ENCODE peak calls at places on chromosomes 12 and 14, in ten cellular contexts. F, I, Y, K, B, G, H, P, X and W are unnamed samples.

GRCh38 chr14:53458368-53458814 is 305.3 kb upstream of the DDHD1 start:
- DNase-seq in F (peak), I (peak), Y (peak), K (no peak), B (peak), G (no peak), H (no peak), P (no peak), X (no peak), W (peak)

GRCh38 chr14:70257526-70257925 is 68.8 kb upstream of the SLC8A3 start:
- DNase-seq in F (no peak), I (no peak), Y (no peak), K (no peak), B (peak), G (no peak), H (no peak), P (peak), X (no peak), W (peak)

GRCh38 chr14:45658917-45659299 is 405.9 kb upstream of the MIS18BP1 start:
- DNase-seq in F (no peak), I (no peak), Y (no peak), K (no peak), B (no peak), G (no peak), H (no peak), P (no peak), X (no peak), W (no peak)

GRCh38 chr14:100874051-100874410 is 29.5 kb downstream of the RTL1 start:
- DNase-seq in F (no peak), I (no peak), Y (no peak), K (no peak), B (no peak), G (no peak), H (no peak), P (no peak), X (peak), W (no peak)

GRCh38 chr14:44756577-44756976 is 205.2 kb downstream of the KLHL28 start:
- DNase-seq in F (no peak), I (no peak), Y (no peak), K (no peak), B (no peak), G (no peak), H (no peak), P (no peak), X (no peak), W (no peak)

GRCh38 chr14:21913759-21914158 is 240.1 kb upstream of the OR4E1 start:
- DNase-seq in F (peak), I (peak), Y (peak), K (no peak), B (peak), G (peak), H (peak), P (peak), X (no peak), W (peak)

GRCh38 chr14:72576258-72576657 is 317.6 kb downstream of the DPF3 start:
- DNase-seq in F (peak), I (no peak), Y (no peak), K (no peak), B (peak), G (no peak), H (no peak), P (no peak), X (no peak), W (peak)

GRCh38 chr12:66467932-66468331 is 165.6 kb downstream of the HELB start:
- DNase-seq in F (peak), I (no peak), Y (no peak), K (no peak), B (no peak), G (no peak), H (no peak), P (no peak), X (no peak), W (peak)

GRCh38 chr14:71430321-71431168 is 501.7 kb upstream of the RGS6 start:
- DNase-seq in F (no peak), I (no peak), Y (no peak), K (no peak), B (no peak), G (no peak), H (no peak), P (no peak), X (no peak), W (no peak)

GRCh38 chr12:108803428-108804105 is 53.8 kb downstream of the SSH1 start:
- DNase-seq in F (peak), I (peak), Y (peak), K (peak), B (peak), G (peak), H (peak), P (peak), X (no peak), W (peak)

GRCh38 chr12:1533205-1533601 is 61.2 kb downstream of the FBXL14 start:
- DNase-seq in F (no peak), I (no peak), Y (no peak), K (no peak), B (no peak), G (no peak), H (no peak), P (no peak), X (no peak), W (no peak)

GRCh38 chr14:22391908-22392307 is 197.1 kb downstream of the DAD1 start:
- DNase-seq in F (peak), I (peak), Y (peak), K (no peak), B (peak), G (peak), H (no peak), P (peak), X (peak), W (peak)

GRCh38 chr14:89337912-89338311 is 79.1 kb downstream of the FOXN3 start:
- DNase-seq in F (peak), I (no peak), Y (peak), K (no peak), B (no peak), G (no peak), H (no peak), P (no peak), X (no peak), W (no peak)

GRCh38 chr12:12099102-12099501 is 28.4 kb downstream of the BCL2L14 start:
- DNase-seq in F (peak), I (no peak), Y (no peak), K (no peak), B (no peak), G (peak), H (no peak), P (no peak), X (no peak), W (no peak)

GRCh38 chr14:54278665-54279295 is 118.0 kb upstream of the CDKN3 start:
- DNase-seq in F (no peak), I (no peak), Y (no peak), K (no peak), B (peak), G (no peak), H (no peak), P (no peak), X (no peak), W (peak)

GRCh38 chr14:41549821-41550597 is 56.7 kb upstream of the LRFN5 start:
- DNase-seq in F (peak), I (no peak), Y (peak), K (no peak), B (peak), G (peak), H (no peak), P (no peak), X (no peak), W (peak)

GRCh38 chr14:92619671-92620437 is 106.3 kb downstream of the RIN3 start:
- DNase-seq in F (no peak), I (no peak), Y (peak), K (no peak), B (no peak), G (no peak), H (no peak), P (no peak), X (no peak), W (no peak)

GRCh38 chr12:118436986-118437385 is 60.6 kb downstream of the SUDS3 start:
- DNase-seq in F (peak), I (no peak), Y (no peak), K (peak), B (no peak), G (no peak), H (no peak), P (no peak), X (no peak), W (no peak)

GRCh38 chr12:87930033-87930432 is 99.2 kb downstream of the C12orf50 start:
- DNase-seq in F (peak), I (no peak), Y (peak), K (no peak), B (peak), G (no peak), H (no peak), P (no peak), X (no peak), W (peak)

GRCh38 chr14:33851366-33851765 is 99.5 kb downstream of the EGLN3 start:
- DNase-seq in F (no peak), I (no peak), Y (no peak), K (no peak), B (no peak), G (no peak), H (no peak), P (no peak), X (no peak), W (no peak)

GRCh38 chr12:115357681-115358080 is 673.7 kb upstream of the TBX3 start:
- DNase-seq in F (no peak), I (no peak), Y (no peak), K (no peak), B (no peak), G (no peak), H (no peak), P (no peak), X (no peak), W (no peak)

GRCh38 chr12:115362319-115362976 is 678.5 kb upstream of the TBX3 start:
- DNase-seq in F (no peak), I (no peak), Y (peak), K (no peak), B (no peak), G (no peak), H (no peak), P (no peak), X (no peak), W (peak)
- TF ChIP-seq CTCF in F (no peak), I (peak), Y (peak), K (peak), B (no peak), G (no peak), H (no peak), P (no peak), X (no peak), W (peak)

DNA sequence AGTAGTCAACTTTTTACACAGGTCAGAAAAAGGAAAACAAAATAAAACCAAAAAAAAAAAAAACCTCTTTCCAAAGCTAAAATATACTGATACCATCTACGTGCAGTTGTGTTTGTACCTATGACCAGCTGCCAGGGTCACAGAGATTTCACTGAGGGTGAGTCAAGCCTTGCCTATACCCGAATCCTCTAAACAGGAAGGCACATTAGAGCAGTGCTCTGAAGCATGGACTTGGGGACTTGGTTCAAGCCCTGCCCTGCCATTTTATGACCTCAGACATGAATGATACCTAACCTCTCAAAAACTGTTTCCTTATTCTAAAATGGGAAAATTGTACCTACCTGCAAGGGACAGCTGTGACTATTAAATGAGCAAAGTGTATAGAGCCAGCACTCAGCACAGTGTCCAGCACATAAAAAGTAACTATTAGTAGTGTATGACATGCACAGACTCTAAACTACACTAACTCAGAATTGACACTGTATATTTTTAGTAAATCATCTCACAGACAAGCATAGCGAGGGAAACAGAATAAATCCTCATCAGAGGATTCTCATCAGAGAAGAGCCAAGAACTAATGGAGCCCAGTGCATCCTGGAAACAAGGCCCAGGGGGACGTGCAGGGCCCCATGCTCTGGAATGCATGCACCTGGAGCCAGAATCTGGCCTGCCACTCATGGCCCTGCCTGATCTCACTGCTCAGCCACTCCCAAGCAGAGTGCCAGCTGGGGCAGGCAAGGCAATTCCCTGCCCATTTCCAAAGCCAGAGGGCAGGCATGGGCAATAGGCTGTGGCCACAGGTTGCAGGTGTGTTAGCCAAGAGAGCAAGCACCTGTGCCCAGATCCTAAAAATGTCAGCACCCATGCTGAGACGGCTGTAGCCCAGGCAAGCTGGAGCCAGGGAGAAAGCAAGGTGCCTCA is 57.0 kb downstream of the NT5DC3 start:
- DNase-seq in F (no peak), I (no peak), Y (no peak), K (no peak), B (no peak), G (no peak), H (no peak), P (peak), X (no peak), W (no peak)
- H3K4me3 ChIP-seq in F (no peak), I (no peak), Y (no peak), K (no peak), B (no peak), G (no peak), H (no peak), P (no peak), X (no peak), W (no peak)

DNA sequence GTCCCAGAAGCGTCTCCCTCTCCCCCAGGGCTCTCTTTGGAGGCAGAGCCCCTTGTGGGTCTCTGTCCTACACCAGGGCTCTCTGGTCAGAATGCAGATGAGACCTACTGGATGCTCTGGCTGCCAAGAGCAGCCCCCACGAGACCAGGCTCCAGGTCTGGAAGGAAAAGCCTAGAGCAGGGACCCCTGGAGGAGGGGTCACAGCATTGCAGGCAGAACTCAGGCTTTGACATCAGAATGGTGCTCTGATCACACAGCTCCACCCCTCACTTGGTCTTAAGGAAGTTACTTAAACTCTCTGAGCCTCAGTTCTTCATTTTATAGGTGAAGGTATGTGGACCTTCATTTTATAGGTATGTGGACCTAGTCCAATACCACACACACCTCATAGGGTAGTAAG is 83.1 kb downstream of the ARL6IP4 start:
- DNase-seq in F (peak), I (no peak), Y (peak), K (no peak), B (no peak), G (peak), H (no peak), P (no peak), X (no peak), W (no peak)
- TF ChIP-seq CTCF in F (peak), I (peak), Y (peak), K (peak), B (peak), G (peak), H (peak), P (no peak), X (no peak), W (no peak)

GRCh38 chr14:102923920-102924486 is 1.5 kb downstream of the AMN start:
- DNase-seq in F (no peak), I (no peak), Y (no peak), K (no peak), B (no peak), G (no peak), H (no peak), P (no peak), X (no peak), W (no peak)
- H3K4me3 ChIP-seq in F (no peak), I (no peak), Y (no peak), K (no peak), B (no peak), G (no peak), H (no peak), P (no peak), X (no peak), W (no peak)

GRCh38 chr14:27528328-27528727 is 930.5 kb upstream of the NOVA1 start:
- DNase-seq in F (peak), I (no peak), Y (peak), K (no peak), B (peak), G (peak), H (no peak), P (no peak), X (no peak), W (peak)
- TF ChIP-seq CTCF in F (peak), I (no peak), Y (peak), K (peak), B (peak), G (peak), H (no peak), P (peak), X (no peak), W (peak)

GRCh38 chr12:49094104-49094948 is at the start of gene DHH:
- DNase-seq in F (no peak), I (no peak), Y (no peak), K (no peak), B (no peak), G (peak), H (no peak), P (no peak), X (no peak), W (no peak)
- H3K4me3 ChIP-seq in F (no peak), I (peak), Y (no peak), K (peak), B (no peak), G (peak), H (no peak), P (no peak), X (peak), W (no peak)

GRCh38 chr14:74425525-74426201 is 347 bp downstream of the SYNDIG1L start:
- DNase-seq in F (no peak), I (no peak), Y (no peak), K (no peak), B (no peak), G (peak), H (peak), P (peak), X (no peak), W (peak)
- TF ChIP-seq CTCF in F (no peak), I (no peak), Y (no peak), K (no peak), B (no peak), G (no peak), H (no peak), P (no peak), X (no peak), W (no peak)

GRCh38 chr14:104765517-104765916 is 12.6 kb downstream of the SIVA1 start:
- DNase-seq in F (no peak), I (no peak), Y (no peak), K (no peak), B (no peak), G (no peak), H (no peak), P (no peak), X (no peak), W (no peak)

GRCh38 chr14:104768437-104769323 is 15.7 kb downstream of the SIVA1 start:
- DNase-seq in F (peak), I (peak), Y (peak), K (no peak), B (peak), G (peak), H (peak), P (peak), X (peak), W (peak)

GRCh38 chr14:104766863-104767633 is 14.1 kb downstream of the SIVA1 start:
- DNase-seq in F (no peak), I (no peak), Y (no peak), K (no peak), B (no peak), G (no peak), H (no peak), P (no peak), X (no peak), W (no peak)

GRCh38 chr14:104767634-104767918 is 14.6 kb downstream of the SIVA1 start:
- DNase-seq in F (no peak), I (no peak), Y (no peak), K (no peak), B (no peak), G (no peak), H (no peak), P (no peak), X (no peak), W (no peak)

DNA sequence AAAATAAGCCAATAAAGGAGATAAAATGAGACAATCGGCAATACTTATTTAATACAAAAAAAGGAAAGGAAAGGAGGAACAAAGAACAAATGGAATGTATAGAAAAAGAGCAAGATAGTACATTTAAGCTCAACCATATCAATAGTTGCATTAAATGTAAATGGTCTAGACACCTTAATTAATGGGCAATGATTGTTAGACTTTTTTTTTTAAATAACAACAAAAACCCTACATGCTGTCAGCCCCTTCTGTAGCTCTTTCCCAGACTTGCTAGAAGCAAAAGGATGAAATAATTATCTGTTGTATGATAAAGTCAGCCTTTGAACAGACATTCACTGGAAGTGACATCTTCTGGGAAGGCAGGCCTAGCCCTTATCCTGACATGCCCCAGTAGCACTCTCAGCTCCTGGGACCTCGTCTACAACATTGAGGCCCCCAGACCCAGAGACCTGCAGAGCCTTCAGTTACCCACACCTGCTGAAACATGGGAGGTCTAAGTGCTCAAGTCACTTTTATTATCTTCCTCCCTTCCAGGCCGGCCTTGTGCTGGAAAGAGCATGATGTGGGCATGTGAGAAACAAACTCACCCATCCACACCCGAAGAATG is 13.4 kb downstream of the SIVA1 start:
- DNase-seq in F (no peak), I (no peak), Y (no peak), K (no peak), B (no peak), G (no peak), H (no peak), P (no peak), X (no peak), W (no peak)
- H3K4me3 ChIP-seq in F (no peak), I (no peak), Y (no peak), K (no peak), B (no peak), G (no peak), H (no peak), P (no peak), X (no peak), W (no peak)